ENCODE peak calls at places on chromosome 7, in nine cellular contexts. L is WTC11, M is stomach, X is left ventricle myocardium inferior, F is GM10248, H is nephron progenitor cell, S is fibroblast of mammary gland, R is ovary, C is GM20000. W is an unnamed sample.

GRCh38 chr7:69283421-69283820 is 314.9 kb upstream of the AUTS2 start:
- DNase-seq in L (no peak), X (no peak), S (peak; percentile 20), R (no peak), M (no peak), H (peak; percentile 52), F (no peak), C (no peak), W (peak; percentile 25)

GRCh38 chr7:4045975-4046374 is 636.1 kb upstream of the FOXK1 start:
- DNase-seq in S (no peak), C (no peak), R (no peak), L (no peak), H (no peak), M (no peak), X (no peak), F (no peak), W (no peak)

GRCh38 chr7:115676080-115676479 is 354.5 kb downstream of the TFEC start:
- DNase-seq in M (no peak), H (peak; percentile 5), R (peak; percentile 24), C (no peak), S (peak; percentile 45), X (no peak), F (no peak), L (no peak), W (no peak)

GRCh38 chr7:149310113-149310836 is 48.3 kb downstream of the ZNF783 start:
- DNase-seq in F (peak; percentile 51), L (no peak), M (no peak), H (no peak), C (peak; percentile 63), R (no peak), X (no peak), S (peak; percentile 88), W (no peak)

GRCh38 chr7:51046103-51046466 is 263.4 kb upstream of the GRB10 start:
- DNase-seq in R (no peak), L (no peak), M (no peak), F (no peak), C (no peak), X (no peak), S (no peak), H (no peak), W (no peak)

GRCh38 chr7:133623716-133624115 is 370.8 kb downstream of the EXOC4 start:
- DNase-seq in S (no peak), C (no peak), M (no peak), F (no peak), H (no peak), X (no peak), R (no peak), L (no peak), W (no peak)

GRCh38 chr7:25407932-25408480 is 179.7 kb upstream of the NPVF start:
- DNase-seq in L (no peak), M (no peak), C (no peak), R (no peak), H (peak; percentile 28), S (no peak), F (no peak), X (no peak), W (no peak)

GRCh38 chr7:28163955-28164354 is 16.6 kb downstream of the JAZF1 start:
- DNase-seq in S (peak; percentile 88), M (no peak), X (no peak), H (no peak), F (no peak), C (no peak), L (no peak), R (no peak), W (no peak)

GRCh38 chr7:144936314-144936713 is 100.5 kb upstream of the TPK1 start:
- DNase-seq in H (no peak), R (no peak), L (no peak), X (no peak), C (no peak), F (no peak), S (no peak), M (no peak), W (no peak)

GRCh38 chr7:28666144-28666543 is 253.8 kb downstream of the CREB5 start:
- DNase-seq in M (no peak), S (peak; percentile 83), R (no peak), H (no peak), F (no peak), C (no peak), L (no peak), X (no peak), W (no peak)

GRCh38 chr7:151244156-151244870 is 4.2 kb downstream of the SMARCD3 start:
- DNase-seq in M (peak; percentile 55), L (peak; percentile 67), X (no peak), R (peak; percentile 52), H (peak; percentile 68), C (peak; percentile 89), F (peak; percentile 82), S (peak; percentile 61), W (no peak)

GRCh38 chr7:106064836-106065559 is 47.1 kb downstream of the SYPL1 start:
- DNase-seq in F (no peak), S (peak; percentile 97), M (peak; percentile 88), H (peak; percentile 66), X (peak; percentile 83), L (no peak), R (peak; percentile 85), C (no peak), W (peak; percentile 89)
- TF ChIP-seq CTCF in F (no peak), S (no peak), M (no peak), H (no peak), X (no peak), L (no peak), R (no peak), C (no peak), W (no peak)

GRCh38 chr7:36506130-36506794 is 116.6 kb downstream of the ANLN start:
- DNase-seq in C (no peak), H (no peak), L (no peak), F (no peak), R (no peak), M (no peak), X (no peak), S (no peak), W (no peak)

GRCh38 chr7:36509962-36510361 is 120.3 kb downstream of the ANLN start:
- DNase-seq in X (no peak), C (no peak), M (no peak), S (no peak), H (no peak), R (no peak), L (no peak), F (no peak), W (no peak)

GRCh38 chr7:36512607-36513006 is 122.9 kb downstream of the ANLN start:
- DNase-seq in C (no peak), M (no peak), L (no peak), S (no peak), F (no peak), H (no peak), R (no peak), X (no peak), W (no peak)

GRCh38 chr7:36507868-36508440 is 118.3 kb downstream of the ANLN start:
- DNase-seq in M (no peak), H (no peak), S (no peak), R (no peak), X (no peak), C (no peak), L (no peak), F (no peak), W (no peak)

GRCh38 chr7:36506820-36507219 is 117.2 kb downstream of the ANLN start:
- DNase-seq in R (no peak), F (no peak), L (no peak), X (no peak), S (peak; percentile 52), H (no peak), C (no peak), M (no peak), W (no peak)
- TF ChIP-seq CTCF in R (no peak), F (no peak), L (no peak), X (no peak), S (no peak), H (no peak), C (no peak), M (no peak), W (no peak)

DNA sequence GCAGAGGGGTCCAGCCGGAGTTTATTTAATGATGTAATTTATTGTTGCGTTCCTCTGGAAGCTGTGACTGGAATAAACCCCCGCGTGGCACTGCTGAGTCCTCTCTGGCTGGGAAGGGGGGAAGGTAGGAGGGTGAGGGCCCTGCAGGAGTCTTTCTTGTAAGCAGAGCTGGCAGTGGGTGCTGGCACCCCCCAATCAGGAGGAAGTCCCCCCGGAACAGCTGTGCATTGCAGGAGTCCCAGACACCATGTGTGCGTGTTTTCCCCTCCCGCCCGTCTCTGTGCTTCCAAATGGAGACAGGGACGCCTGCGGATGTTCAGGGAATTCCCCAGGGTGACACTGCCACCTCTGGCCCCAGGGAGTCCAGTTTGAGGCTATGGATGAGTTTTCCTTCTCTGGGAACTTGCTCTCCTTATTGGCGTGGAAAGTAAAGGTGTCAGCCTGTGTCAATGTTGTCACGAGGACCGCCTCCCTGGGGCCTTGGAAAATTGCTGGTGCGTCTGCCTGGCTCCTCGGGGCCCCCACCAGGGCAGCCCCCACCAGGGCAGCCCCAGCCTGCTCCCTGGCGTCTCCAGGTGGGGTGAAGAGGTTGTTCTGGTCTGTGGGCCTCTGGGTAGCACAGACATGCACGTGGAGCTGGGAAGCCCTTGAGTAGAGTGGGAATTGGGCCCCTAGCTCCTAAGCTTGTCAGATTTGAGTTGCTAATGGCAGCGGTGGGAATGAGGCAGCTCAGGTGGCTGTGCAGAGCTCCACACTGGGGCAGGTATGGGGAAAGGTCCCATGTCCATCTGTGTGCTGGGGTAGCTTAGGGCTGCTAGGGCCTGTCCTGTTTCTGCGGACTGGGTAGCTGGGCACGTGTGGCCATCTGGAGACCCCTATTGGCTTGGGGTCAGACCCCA is 2.7 kb downstream of the FZD9 start:
- DNase-seq in S (no peak), C (no peak), X (no peak), H (peak; percentile 33), R (no peak), F (no peak), M (no peak), L (no peak), W (no peak)
- TF ChIP-seq CTCF in S (no peak), C (no peak), X (no peak), H (no peak), R (no peak), F (no peak), M (no peak), L (no peak), W (no peak)

GRCh38 chr7:47170516-47170915 is 411.4 kb downstream of the TNS3 start:
- DNase-seq in L (no peak), X (no peak), M (no peak), S (no peak), F (no peak), H (no peak), C (no peak), R (no peak), W (no peak)
- TF ChIP-seq CTCF in L (peak; percentile 34), X (peak; percentile 54), M (no peak), S (peak; percentile 45), F (no peak), H (peak; percentile 17), C (no peak), R (no peak), W (no peak)

GRCh38 chr7:17474724-17475344 is 176.4 kb downstream of the AHR start:
- DNase-seq in X (no peak), L (peak; percentile 38), R (no peak), S (no peak), C (no peak), F (no peak), M (no peak), H (peak; percentile 9), W (no peak)
- TF ChIP-seq CTCF in X (no peak), L (no peak), R (no peak), S (peak; percentile 25), C (no peak), F (no peak), M (no peak), H (peak; percentile 9), W (no peak)